ENCODE peak calls at places on chromosomes 6 and 20, in ten cellular contexts. One of them, this sample, is unnamed. For H3K36me3 and H3K4me1, the result is how much of the 10 kb centered on the place peaks cover.

GRCh38 chr6:152146385-152146784 is 338.9 kb downstream of the ESR1 start:
- DNase-seq in stomach: no peak
- DNase-seq in body of pancreas: no peak
- DNase-seq in GM23338: no peak
- DNase-seq in hepatocyte: no peak
- DNase-seq in HCT116: no peak
- DNase-seq in naive thymus-derived CD4-positive, alpha-beta T cell: no peak
- DNase-seq in astrocyte: peak
- DNase-seq in mesendoderm: no peak
- DNase-seq in ascending aorta: no peak
- DNase-seq in this sample: peak

GRCh38 chr20:38628580-38629470 is 27.2 kb downstream of the ARHGAP40 start:
- DNase-seq in mesendoderm: peak
- DNase-seq in hepatocyte: no peak
- DNase-seq in ascending aorta: no peak
- DNase-seq in HCT116: no peak
- DNase-seq in body of pancreas: no peak
- DNase-seq in naive thymus-derived CD4-positive, alpha-beta T cell: no peak
- DNase-seq in stomach: no peak
- DNase-seq in GM23338: peak
- DNase-seq in astrocyte: no peak
- DNase-seq in this sample: no peak

GRCh38 chr6:11367638-11368199 is 135.3 kb upstream of the NEDD9 start:
- DNase-seq in hepatocyte: peak
- DNase-seq in HCT116: no peak
- DNase-seq in mesendoderm: peak
- DNase-seq in ascending aorta: no peak
- DNase-seq in naive thymus-derived CD4-positive, alpha-beta T cell: no peak
- DNase-seq in astrocyte: no peak
- DNase-seq in body of pancreas: no peak
- DNase-seq in stomach: no peak
- DNase-seq in GM23338: no peak
- DNase-seq in this sample: no peak

GRCh38 chr6:136646377-136646776 is 96.2 kb upstream of the MAP7 start:
- DNase-seq in ascending aorta: no peak
- DNase-seq in HCT116: no peak
- DNase-seq in GM23338: no peak
- DNase-seq in astrocyte: peak
- DNase-seq in naive thymus-derived CD4-positive, alpha-beta T cell: no peak
- DNase-seq in stomach: no peak
- DNase-seq in mesendoderm: no peak
- DNase-seq in hepatocyte: no peak
- DNase-seq in body of pancreas: no peak
- DNase-seq in this sample: no peak

GRCh38 chr6:31156647-31157046 is 955 bp downstream of the CCHCR1 start:
- DNase-seq in ascending aorta: no peak
- DNase-seq in stomach: no peak
- DNase-seq in GM23338: no peak
- DNase-seq in HCT116: no peak
- DNase-seq in naive thymus-derived CD4-positive, alpha-beta T cell: no peak
- DNase-seq in hepatocyte: no peak
- DNase-seq in astrocyte: no peak
- DNase-seq in mesendoderm: no peak
- DNase-seq in body of pancreas: no peak
- DNase-seq in this sample: no peak

GRCh38 chr6:169654590-169655391 is 47.0 kb downstream of the WDR27 start:
- DNase-seq in naive thymus-derived CD4-positive, alpha-beta T cell: peak
- DNase-seq in hepatocyte: no peak
- DNase-seq in mesendoderm: no peak
- DNase-seq in HCT116: no peak
- DNase-seq in body of pancreas: peak
- DNase-seq in GM23338: peak
- DNase-seq in stomach: peak
- DNase-seq in ascending aorta: peak
- DNase-seq in astrocyte: peak
- DNase-seq in this sample: peak

GRCh38 chr6:142899101-142899760 is 45.7 kb downstream of the HIVEP2 start:
- DNase-seq in mesendoderm: no peak
- DNase-seq in ascending aorta: no peak
- DNase-seq in astrocyte: no peak
- DNase-seq in hepatocyte: no peak
- DNase-seq in GM23338: no peak
- DNase-seq in stomach: no peak
- DNase-seq in body of pancreas: no peak
- DNase-seq in HCT116: no peak
- DNase-seq in naive thymus-derived CD4-positive, alpha-beta T cell: no peak
- DNase-seq in this sample: no peak

GRCh38 chr6:52049252-52050050 is 38.0 kb downstream of the PKHD1 start:
- DNase-seq in body of pancreas: no peak
- DNase-seq in GM23338: peak
- DNase-seq in naive thymus-derived CD4-positive, alpha-beta T cell: no peak
- DNase-seq in HCT116: peak
- DNase-seq in astrocyte: peak
- DNase-seq in stomach: no peak
- DNase-seq in hepatocyte: peak
- DNase-seq in mesendoderm: peak
- DNase-seq in ascending aorta: no peak
- DNase-seq in this sample: peak

GRCh38 chr6:30493643-30494250 is 4.4 kb downstream of the HLA-E start:
- DNase-seq in GM23338: peak
- DNase-seq in HCT116: no peak
- DNase-seq in astrocyte: no peak
- DNase-seq in hepatocyte: no peak
- DNase-seq in ascending aorta: no peak
- DNase-seq in mesendoderm: peak
- DNase-seq in naive thymus-derived CD4-positive, alpha-beta T cell: no peak
- DNase-seq in stomach: no peak
- DNase-seq in body of pancreas: no peak
- DNase-seq in this sample: no peak

GRCh38 chr6:32192608-32193039 is at the start of gene GPSM3:
- DNase-seq in ascending aorta: no peak
- DNase-seq in body of pancreas: no peak
- DNase-seq in stomach: peak
- DNase-seq in HCT116: no peak
- DNase-seq in mesendoderm: peak
- DNase-seq in hepatocyte: no peak
- DNase-seq in GM23338: peak
- DNase-seq in naive thymus-derived CD4-positive, alpha-beta T cell: peak
- DNase-seq in astrocyte: no peak
- DNase-seq in this sample: peak

GRCh38 chr6:28425942-28426541 is 17.2 kb downstream of the ZSCAN23 start:
- DNase-seq in ascending aorta: no peak
- DNase-seq in hepatocyte: no peak
- DNase-seq in naive thymus-derived CD4-positive, alpha-beta T cell: no peak
- DNase-seq in stomach: no peak
- DNase-seq in astrocyte: no peak
- DNase-seq in HCT116: no peak
- DNase-seq in body of pancreas: no peak
- DNase-seq in mesendoderm: no peak
- DNase-seq in GM23338: no peak
- DNase-seq in this sample: no peak

GRCh38 chr6:1285589-1286340 is 26.1 kb upstream of the FOXQ1 start:
- DNase-seq in stomach: no peak
- DNase-seq in body of pancreas: no peak
- DNase-seq in naive thymus-derived CD4-positive, alpha-beta T cell: no peak
- DNase-seq in mesendoderm: peak
- DNase-seq in hepatocyte: peak
- DNase-seq in HCT116: no peak
- DNase-seq in ascending aorta: no peak
- DNase-seq in astrocyte: peak
- DNase-seq in GM23338: peak
- DNase-seq in this sample: peak

DNA sequence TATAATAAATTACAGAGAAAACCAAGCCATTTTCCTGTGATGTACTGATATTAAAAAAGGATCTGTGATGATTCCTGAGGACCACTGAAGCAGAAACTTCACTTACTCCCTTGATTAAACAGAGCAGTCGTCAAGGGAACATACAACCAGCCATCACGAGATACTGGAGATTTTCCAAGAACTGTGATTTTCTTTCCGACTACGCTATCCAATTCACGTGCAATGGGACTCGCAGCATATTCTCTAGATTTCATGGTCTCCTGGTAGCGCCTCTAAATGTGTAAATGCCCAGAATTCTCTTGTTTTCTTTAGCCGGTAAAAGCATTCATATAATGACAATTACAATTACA is 377.4 kb downstream of the PHF3 start:
- DNase-seq in hepatocyte: no peak
- DNase-seq in body of pancreas: no peak
- DNase-seq in HCT116: no peak
- DNase-seq in GM23338: no peak
- DNase-seq in naive thymus-derived CD4-positive, alpha-beta T cell: no peak
- DNase-seq in ascending aorta: no peak
- DNase-seq in mesendoderm: no peak
- DNase-seq in astrocyte: no peak
- DNase-seq in stomach: no peak
- DNase-seq in this sample: no peak
- H3K4me3 ChIP-seq in hepatocyte: no peak
- H3K4me3 ChIP-seq in body of pancreas: no peak
- H3K4me3 ChIP-seq in HCT116: no peak
- H3K4me3 ChIP-seq in GM23338: no peak
- H3K4me3 ChIP-seq in naive thymus-derived CD4-positive, alpha-beta T cell: no peak
- H3K4me3 ChIP-seq in ascending aorta: no peak
- H3K4me3 ChIP-seq in mesendoderm: no peak
- H3K4me3 ChIP-seq in astrocyte: no peak
- H3K4me3 ChIP-seq in stomach: no peak
- H3K4me3 ChIP-seq in this sample: no peak

GRCh38 chr6:57252975-57253374 is 30.9 kb upstream of the RAB23 start:
- DNase-seq in HCT116: no peak
- DNase-seq in GM23338: no peak
- DNase-seq in mesendoderm: no peak
- DNase-seq in body of pancreas: no peak
- DNase-seq in naive thymus-derived CD4-positive, alpha-beta T cell: no peak
- DNase-seq in ascending aorta: no peak
- DNase-seq in astrocyte: peak
- DNase-seq in hepatocyte: no peak
- DNase-seq in stomach: no peak
- DNase-seq in this sample: peak
- H3K36me3 ChIP-seq in HCT116: under half
- H3K36me3 ChIP-seq in GM23338: under half
- H3K36me3 ChIP-seq in mesendoderm: under half
- H3K36me3 ChIP-seq in body of pancreas: under half
- H3K36me3 ChIP-seq in naive thymus-derived CD4-positive, alpha-beta T cell: under half
- H3K36me3 ChIP-seq in ascending aorta: under half
- H3K36me3 ChIP-seq in astrocyte: under half
- H3K36me3 ChIP-seq in hepatocyte: under half
- H3K36me3 ChIP-seq in stomach: under half
- H3K36me3 ChIP-seq in this sample: under half

DNA sequence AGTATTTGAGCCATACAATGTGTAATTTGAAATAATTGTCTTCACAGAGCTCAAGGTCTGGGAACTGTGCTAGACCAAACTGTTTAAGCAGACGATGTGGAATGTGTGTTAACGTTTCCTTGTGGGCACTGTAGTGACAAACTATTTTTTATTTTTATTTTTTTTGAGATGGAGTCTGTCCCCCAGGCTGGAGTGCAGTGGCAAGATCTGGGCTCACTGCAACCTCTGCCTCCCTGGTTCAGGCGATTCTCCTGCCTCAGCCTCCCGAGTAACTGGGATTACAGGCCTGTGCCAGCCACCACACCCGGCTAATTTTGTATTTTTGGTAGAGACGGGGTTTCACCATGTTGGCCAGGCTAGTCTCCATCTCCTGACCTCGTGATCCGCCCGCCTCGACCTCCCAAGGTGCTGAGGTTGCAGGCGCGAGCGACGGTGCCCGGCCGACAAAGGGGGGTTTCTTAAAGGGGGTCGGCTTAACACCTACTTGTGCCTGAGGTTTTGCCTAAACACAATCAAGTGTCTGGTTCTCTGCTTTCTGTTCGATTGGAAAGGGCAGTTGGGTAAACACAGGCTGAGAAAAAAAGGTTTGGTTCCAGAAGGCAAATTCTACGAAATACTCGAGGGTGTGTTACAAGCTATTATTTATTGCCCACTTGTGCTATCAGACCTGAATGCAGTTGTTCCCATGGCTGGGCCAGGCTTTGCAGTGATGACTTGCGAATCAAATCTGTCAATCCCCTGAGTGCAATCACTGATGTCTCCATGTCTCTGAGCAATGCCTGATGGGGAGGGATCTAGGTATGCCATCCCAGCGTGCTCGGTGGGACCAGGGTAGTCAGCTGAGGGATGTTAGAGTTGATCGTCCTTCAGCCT is 1.3 kb downstream of the NOP56 start:
- DNase-seq in mesendoderm: no peak
- DNase-seq in hepatocyte: no peak
- DNase-seq in HCT116: no peak
- DNase-seq in ascending aorta: peak
- DNase-seq in GM23338: no peak
- DNase-seq in naive thymus-derived CD4-positive, alpha-beta T cell: no peak
- DNase-seq in stomach: no peak
- DNase-seq in body of pancreas: no peak
- DNase-seq in astrocyte: no peak
- DNase-seq in this sample: no peak
- H3K4me1 ChIP-seq in mesendoderm: under half
- H3K4me1 ChIP-seq in hepatocyte: under half
- H3K4me1 ChIP-seq in HCT116: under half
- H3K4me1 ChIP-seq in ascending aorta: under half
- H3K4me1 ChIP-seq in GM23338: under half
- H3K4me1 ChIP-seq in naive thymus-derived CD4-positive, alpha-beta T cell: under half
- H3K4me1 ChIP-seq in stomach: under half
- H3K4me1 ChIP-seq in body of pancreas: under half
- H3K4me1 ChIP-seq in astrocyte: under half
- H3K4me1 ChIP-seq in this sample: under half

DNA sequence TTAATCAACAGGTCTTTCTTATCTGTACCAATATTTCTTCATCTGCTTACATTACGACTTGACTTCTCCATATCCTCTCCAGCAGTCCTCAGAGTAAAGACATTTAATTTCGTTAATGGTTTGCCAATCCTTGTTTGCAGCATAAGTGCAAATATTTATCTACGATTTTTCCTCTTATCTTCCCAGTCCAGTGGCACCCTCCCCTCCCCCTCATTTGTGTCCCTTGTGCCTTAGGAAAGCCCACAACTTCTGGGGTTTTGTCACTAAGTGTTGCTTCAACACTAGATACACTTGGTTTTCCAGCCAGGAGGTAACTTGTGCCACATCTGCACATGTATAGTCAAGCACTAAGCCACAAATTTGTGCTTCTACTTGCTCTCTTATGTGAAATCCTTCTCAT is 327.2 kb downstream of the CBLN4 start:
- DNase-seq in GM23338: no peak
- DNase-seq in astrocyte: no peak
- DNase-seq in mesendoderm: no peak
- DNase-seq in body of pancreas: no peak
- DNase-seq in naive thymus-derived CD4-positive, alpha-beta T cell: no peak
- DNase-seq in HCT116: no peak
- DNase-seq in ascending aorta: no peak
- DNase-seq in hepatocyte: peak
- DNase-seq in stomach: no peak
- DNase-seq in this sample: no peak
- H3K4me3 ChIP-seq in GM23338: no peak
- H3K4me3 ChIP-seq in astrocyte: no peak
- H3K4me3 ChIP-seq in mesendoderm: no peak
- H3K4me3 ChIP-seq in body of pancreas: no peak
- H3K4me3 ChIP-seq in naive thymus-derived CD4-positive, alpha-beta T cell: no peak
- H3K4me3 ChIP-seq in HCT116: no peak
- H3K4me3 ChIP-seq in ascending aorta: no peak
- H3K4me3 ChIP-seq in hepatocyte: no peak
- H3K4me3 ChIP-seq in stomach: no peak
- H3K4me3 ChIP-seq in this sample: no peak